ENCODE peak calls at places on chromosomes 13 and 19, in five cellular contexts. G, K, R, O and M are unnamed samples. For H3K9me3, the result is how much of the 10 kb centered on the place peaks cover.

GRCh38 chr13:106083620-106084350 is 451.7 kb downstream of the EFNB2 start:
- DNase-seq in G (no peak), K (no peak), R (no peak), O (no peak), M (no peak)

GRCh38 chr19:46431824-46432223 is 3.1 kb upstream of the PNMA8C start:
- DNase-seq in G (peak), K (no peak), R (no peak), O (no peak), M (no peak)

GRCh38 chr13:44340508-44340907 is 33.1 kb upstream of the SERP2 start:
- DNase-seq in G (no peak), K (no peak), R (no peak), O (no peak), M (no peak)

GRCh38 chr19:17753976-17754375 is 2.7 kb downstream of the FCHO1 start:
- DNase-seq in G (no peak), K (no peak), R (no peak), O (no peak), M (no peak)

GRCh38 chr19:10747271-10747670 is 29.4 kb downstream of the DNM2 start:
- DNase-seq in G (peak), K (no peak), R (no peak), O (no peak), M (no peak)

GRCh38 chr19:46924874-46925547 is 64.2 kb downstream of the ARHGAP35 start:
- DNase-seq in G (no peak), K (no peak), R (no peak), O (no peak), M (no peak)

GRCh38 chr19:33171916-33172359 is 22.2 kb upstream of the LRP3 start:
- DNase-seq in G (no peak), K (no peak), R (no peak), O (no peak), M (no peak)

GRCh38 chr19:33758541-33759013 is 38.1 kb upstream of the KCTD15 start:
- DNase-seq in G (peak), K (no peak), R (no peak), O (no peak), M (no peak)

GRCh38 chr19:18153555-18154134 is 682 bp downstream of the PIK3R2 start:
- DNase-seq in G (peak), K (peak), R (no peak), O (peak), M (peak)

GRCh38 chr19:43704002-43704705 is 11.7 kb upstream of the IRGC start:
- DNase-seq in G (no peak), K (no peak), R (no peak), O (no peak), M (no peak)

GRCh38 chr19:23774156-23774971 is 15.7 kb upstream of the ZNF681 start:
- DNase-seq in G (no peak), K (no peak), R (no peak), O (no peak), M (no peak)

GRCh38 chr19:56873493-56873892 is 33.0 kb upstream of the PEG3 start:
- DNase-seq in G (no peak), K (no peak), R (no peak), O (no peak), M (no peak)

GRCh38 chr19:41638624-41639023 is 11.8 kb upstream of the CEACAM4 start:
- DNase-seq in G (no peak), K (no peak), R (no peak), O (peak), M (no peak)

GRCh38 chr19:52410276-52410675 is 12.6 kb downstream of the ZNF528 start:
- DNase-seq in G (no peak), K (no peak), R (no peak), O (no peak), M (no peak)
- H3K9me3 ChIP-seq in G (half or more), K (under half), R (half or more), O (half or more), M (under half)

DNA sequence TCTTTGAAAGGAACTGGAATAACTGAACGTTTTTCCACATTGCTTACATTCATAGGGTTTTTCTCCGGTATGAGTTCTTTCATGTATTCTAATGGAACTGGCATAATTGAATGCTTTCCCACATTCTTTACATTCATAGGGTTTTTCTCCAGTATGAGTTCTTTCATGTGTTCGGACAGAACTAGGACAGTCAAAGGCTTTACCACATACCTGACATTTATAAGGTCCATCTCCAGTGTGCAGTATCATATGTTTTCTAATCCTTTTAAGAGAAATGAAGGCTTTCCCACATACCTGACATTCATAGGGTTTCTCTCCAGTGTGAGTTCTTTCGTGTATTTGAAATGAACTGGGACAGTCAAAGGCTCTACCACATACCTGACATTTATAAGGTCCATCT is 24.7 kb downstream of the ZNF564 start:
- DNase-seq in G (no peak), K (no peak), R (no peak), O (no peak), M (no peak)
- H3K9me3 ChIP-seq in G (half or more), K (half or more), R (half or more), O (half or more), M (half or more)

GRCh38 chr19:58428617-58429016 is 11.3 kb downstream of the ZNF132 start:
- DNase-seq in G (no peak), K (no peak), R (no peak), O (no peak), M (no peak)
- H3K9me3 ChIP-seq in G (half or more), K (under half), R (half or more), O (half or more), M (under half)

DNA sequence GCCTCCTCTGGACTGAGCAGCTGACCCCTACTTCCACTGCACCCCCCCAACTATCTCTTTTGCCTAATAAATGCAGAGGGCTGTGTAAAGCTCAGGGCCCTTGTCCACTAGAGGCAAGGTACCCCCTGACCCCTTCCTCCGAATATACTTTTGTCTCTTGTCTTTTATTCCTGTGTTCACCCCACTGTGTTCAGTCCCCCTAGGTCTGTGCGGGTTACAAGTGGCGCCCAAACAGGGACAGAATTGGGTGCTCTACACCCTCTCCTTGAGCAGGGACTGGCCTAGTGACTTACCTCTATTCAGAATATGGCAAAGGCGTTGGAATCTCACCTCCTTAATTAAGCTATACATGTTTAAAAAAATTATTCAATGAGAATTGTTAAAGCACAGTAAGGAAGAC is 15.0 kb downstream of the ZNF350 start:
- DNase-seq in G (no peak), K (no peak), R (no peak), O (no peak), M (no peak)
- H3K9me3 ChIP-seq in G (half or more), K (half or more), R (half or more), O (half or more), M (half or more)

GRCh38 chr19:35077411-35078223 is 36.1 kb downstream of the HPN start:
- DNase-seq in G (peak), K (no peak), R (no peak), O (no peak), M (no peak)

GRCh38 chr19:35080613-35081170 is 34.9 kb upstream of the FXYD3 start:
- DNase-seq in G (peak), K (no peak), R (no peak), O (no peak), M (no peak)

GRCh38 chr19:35078807-35079206 is 36.8 kb upstream of the FXYD3 start:
- DNase-seq in G (no peak), K (no peak), R (no peak), O (no peak), M (no peak)

GRCh38 chr19:35081201-35081600 is 34.4 kb upstream of the FXYD3 start:
- DNase-seq in G (peak), K (no peak), R (no peak), O (no peak), M (no peak)

DNA sequence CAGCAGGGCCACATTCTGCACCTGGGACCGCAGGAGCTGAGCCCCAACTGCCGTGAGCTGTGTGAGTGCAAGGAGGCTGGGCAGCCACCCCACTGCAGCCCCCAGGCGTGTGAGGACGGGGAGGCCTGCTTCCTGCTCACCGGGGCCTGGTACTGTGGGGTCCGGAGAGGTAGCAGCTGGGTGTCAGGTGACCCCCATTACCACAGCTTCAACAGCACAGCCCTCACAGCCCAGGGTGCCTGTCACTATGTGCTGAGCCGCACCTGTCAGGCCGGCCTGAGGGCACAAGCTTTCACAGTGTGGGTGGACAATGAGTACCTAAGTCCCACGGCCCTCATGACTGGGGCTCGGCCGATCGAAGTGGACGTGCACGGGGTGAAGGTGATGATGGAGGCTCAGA is 35.8 kb upstream of the FXYD3 start:
- DNase-seq in G (peak), K (no peak), R (no peak), O (no peak), M (no peak)
- H3K9me3 ChIP-seq in G (under half), K (under half), R (under half), O (under half), M (under half)

GRCh38 chr19:29404015-29404414 is 121.8 kb upstream of the VSTM2B start:
- DNase-seq in G (no peak), K (no peak), R (no peak), O (no peak), M (no peak)
- H3K9me3 ChIP-seq in G (under half), K (under half), R (under half), O (under half), M (under half)

GRCh38 chr13:25114220-25114619 is 18.3 kb downstream of the PABPC3 start:
- DNase-seq in G (no peak), K (peak), R (no peak), O (no peak), M (peak)

GRCh38 chr13:25103711-25104110 is 7.8 kb downstream of the PABPC3 start:
- DNase-seq in G (no peak), K (no peak), R (no peak), O (no peak), M (no peak)

GRCh38 chr13:25112856-25113255 is 16.9 kb downstream of the PABPC3 start:
- DNase-seq in G (no peak), K (no peak), R (no peak), O (no peak), M (no peak)

GRCh38 chr13:25111557-25111956 is 15.6 kb downstream of the PABPC3 start:
- DNase-seq in G (no peak), K (no peak), R (no peak), O (no peak), M (no peak)

GRCh38 chr13:25109341-25109740 is 13.4 kb downstream of the PABPC3 start:
- DNase-seq in G (no peak), K (no peak), R (no peak), O (no peak), M (no peak)
- H3K9me3 ChIP-seq in G (under half), K (under half), R (under half), O (under half), M (under half)

GRCh38 chr13:73970413-73971055 is 163.7 kb downstream of the KLF12 start:
- DNase-seq in G (no peak), K (no peak), R (no peak), O (no peak), M (no peak)

GRCh38 chr13:73972503-73972902 is 161.7 kb downstream of the KLF12 start:
- DNase-seq in G (no peak), K (no peak), R (no peak), O (no peak), M (no peak)

GRCh38 chr13:73973156-73973555 is 161.0 kb downstream of the KLF12 start:
- DNase-seq in G (no peak), K (no peak), R (no peak), O (no peak), M (no peak)

GRCh38 chr13:73971481-73971880 is 162.7 kb downstream of the KLF12 start:
- DNase-seq in G (no peak), K (no peak), R (no peak), O (no peak), M (no peak)

GRCh38 chr13:73975767-73976166 is 158.4 kb downstream of the KLF12 start:
- DNase-seq in G (no peak), K (no peak), R (no peak), O (no peak), M (no peak)
- H3K9me3 ChIP-seq in G (under half), K (under half), R (under half), O (under half), M (under half)